ENCODE peak calls at places on chromosomes 5 and 9, in seven cellular contexts. B, J, H, F, I, E and L are unnamed samples.

GRCh38 chr9:94056442-94056974 is 27.8 kb upstream of the PTPDC1 start:
- DNase-seq in B (no peak), J (peak), H (no peak), F (peak), I (no peak), E (no peak), L (no peak)

GRCh38 chr5:65790371-65791163 is 68.6 kb downstream of the NLN start:
- DNase-seq in B (peak), J (no peak), H (no peak), F (no peak), I (no peak), E (no peak), L (no peak)

GRCh38 chr5:73201547-73202513 is 28.8 kb downstream of the TMEM174 start:
- DNase-seq in B (peak), J (peak), H (peak), F (no peak), I (peak), E (peak), L (peak)

GRCh38 chr5:134864707-134865106 is 9.5 kb upstream of the TXNDC15 start:
- DNase-seq in B (no peak), J (no peak), H (no peak), F (no peak), I (no peak), E (no peak), L (no peak)

GRCh38 chr5:38757451-38758245 is 88.2 kb upstream of the OSMR start:
- DNase-seq in B (no peak), J (peak), H (peak), F (no peak), I (peak), E (no peak), L (no peak)

GRCh38 chr9:81787747-81788632 is 98.6 kb upstream of the TLE1 start:
- DNase-seq in B (no peak), J (peak), H (no peak), F (peak), I (peak), E (peak), L (no peak)

GRCh38 chr5:177416334-177416733 is 7.0 kb upstream of the F12 start:
- DNase-seq in B (no peak), J (peak), H (no peak), F (no peak), I (peak), E (peak), L (no peak)

GRCh38 chr5:142306077-142306502 is 18.7 kb downstream of the SPRY4 start:
- DNase-seq in B (no peak), J (no peak), H (no peak), F (no peak), I (no peak), E (no peak), L (no peak)

GRCh38 chr5:115209279-115209678 is 39.6 kb upstream of the TRIM36 start:
- DNase-seq in B (no peak), J (peak), H (no peak), F (no peak), I (no peak), E (no peak), L (peak)

GRCh38 chr9:12464910-12465512 is 228.2 kb upstream of the TYRP1 start:
- DNase-seq in B (no peak), J (peak), H (no peak), F (no peak), I (no peak), E (no peak), L (no peak)

GRCh38 chr5:172943283-172943841 is 15.9 kb upstream of the RPL26L1 start:
- DNase-seq in B (no peak), J (peak), H (no peak), F (peak), I (no peak), E (no peak), L (no peak)

GRCh38 chr5:82319977-82320376 is 41.8 kb upstream of the RPS23 start:
- DNase-seq in B (no peak), J (no peak), H (no peak), F (no peak), I (no peak), E (no peak), L (no peak)

GRCh38 chr5:84113246-84114118 is 271.2 kb downstream of the EDIL3 start:
- DNase-seq in B (no peak), J (no peak), H (no peak), F (no peak), I (no peak), E (no peak), L (no peak)

GRCh38 chr9:77589046-77589795 is 58.9 kb downstream of the GNA14 start:
- DNase-seq in B (no peak), J (no peak), H (no peak), F (no peak), I (no peak), E (no peak), L (no peak)

GRCh38 chr5:73363911-73364730 is 84.5 kb downstream of the FOXD1 start:
- DNase-seq in B (no peak), J (peak), H (no peak), F (peak), I (no peak), E (no peak), L (no peak)

GRCh38 chr5:110644357-110644756 is 82.1 kb downstream of the TMEM232 start:
- DNase-seq in B (no peak), J (no peak), H (no peak), F (no peak), I (no peak), E (no peak), L (no peak)

GRCh38 chr5:141934099-141934844 is 10.6 kb downstream of the DELE1 start:
- DNase-seq in B (no peak), J (no peak), H (peak), F (no peak), I (no peak), E (peak), L (no peak)

GRCh38 chr9:131523086-131523388 is 8.0 kb downstream of the UCK1 start:
- DNase-seq in B (no peak), J (no peak), H (no peak), F (no peak), I (no peak), E (no peak), L (no peak)

GRCh38 chr9:109109962-109110325 is 9.8 kb downstream of the TMEM245 start:
- DNase-seq in B (no peak), J (peak), H (no peak), F (no peak), I (no peak), E (no peak), L (no peak)

GRCh38 chr5:68749648-68750047 is 344.2 kb upstream of the SLC30A5 start:
- DNase-seq in B (no peak), J (no peak), H (no peak), F (no peak), I (no peak), E (no peak), L (no peak)

GRCh38 chr5:93058309-93058708 is 522.7 kb downstream of the NR2F1-AS1 start:
- DNase-seq in B (no peak), J (peak), H (no peak), F (peak), I (no peak), E (no peak), L (no peak)

GRCh38 chr5:58680503-58680902 is 97.6 kb downstream of the RAB3C start:
- DNase-seq in B (no peak), J (no peak), H (no peak), F (no peak), I (no peak), E (no peak), L (no peak)

GRCh38 chr9:129027685-129028191 is 393 bp downstream of the SH3GLB2 start:
- DNase-seq in B (no peak), J (no peak), H (peak), F (no peak), I (no peak), E (peak), L (peak)

GRCh38 chr9:19148170-19148569 is 20.9 kb upstream of the PLIN2 start:
- DNase-seq in B (no peak), J (peak), H (no peak), F (no peak), I (no peak), E (no peak), L (no peak)
- H3K4me3 ChIP-seq in B (no peak), J (no peak), H (no peak), F (no peak), I (no peak), E (no peak), L (no peak)

GRCh38 chr9:130446111-130446861 is 1.5 kb downstream of the ASS1 start:
- DNase-seq in B (no peak), J (peak), H (peak), F (peak), I (peak), E (peak), L (no peak)
- H3K4me3 ChIP-seq in B (no peak), J (peak), H (peak), F (peak), I (peak), E (peak), L (no peak)

GRCh38 chr9:38621434-38622082 is 1.2 kb upstream of the ANKRD18A start:
- DNase-seq in B (no peak), J (no peak), H (no peak), F (no peak), I (peak), E (no peak), L (no peak)
- H3K4me3 ChIP-seq in B (peak), J (no peak), H (peak), F (peak), I (peak), E (peak), L (peak)

DNA sequence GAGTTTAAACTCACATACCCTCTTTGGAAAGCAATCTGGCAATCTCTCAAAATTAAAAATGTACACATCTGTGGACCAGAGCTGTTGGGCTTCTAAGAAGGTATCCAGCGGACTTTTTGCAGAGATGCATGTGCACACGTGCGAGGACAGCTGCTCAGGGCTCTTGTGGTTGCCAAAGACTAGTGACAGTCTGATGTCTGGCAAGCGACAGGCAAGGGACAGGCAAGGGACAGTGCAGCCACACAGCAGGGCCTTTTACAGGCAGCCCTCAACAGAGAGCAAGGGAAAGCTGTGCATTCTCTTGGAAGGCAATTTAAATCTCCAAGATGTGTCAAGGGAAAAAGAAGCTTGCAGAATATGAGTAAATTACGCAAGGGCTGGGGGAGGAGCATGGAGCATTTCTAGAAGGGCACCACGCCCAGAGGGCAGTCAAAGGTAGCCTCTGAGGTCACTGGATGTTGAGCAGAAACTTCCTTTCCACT is 9.2 kb downstream of the GFPT2 start:
- DNase-seq in B (no peak), J (peak), H (no peak), F (peak), I (peak), E (peak), L (no peak)
- H3K4me3 ChIP-seq in B (no peak), J (no peak), H (no peak), F (peak), I (no peak), E (no peak), L (no peak)